ENCODE peak calls at places on chromosomes 4 and X, in eight cellular contexts. I is foreskin fibroblast, E is GM12865, R is H7, G is ascending aorta, W is GM12878, V is adipocyte, X is HCT116. N is an unnamed sample.
A peak's percentile ranks its signal among the peaks of the same experiment; 100 is the strongest.

GRCh38 chr4:149784018-149784417 is 31.6 kb downstream of the IQCM start:
- DNase-seq in I (peak; percentile 39), E (no peak), R (no peak), G (no peak), W (no peak), V (no peak), X (no peak), N (no peak)

GRCh38 chr4:1583051-1583785 is 100.9 kb downstream of the FAM53A start:
- DNase-seq in I (no peak), E (no peak), R (peak; percentile 19), G (no peak), W (no peak), V (no peak), X (no peak), N (no peak)

GRCh38 chr4:152415980-152416379 is 119.9 kb downstream of the FBXW7 start:
- DNase-seq in I (peak; percentile 44), E (no peak), R (no peak), G (no peak), W (no peak), V (peak; percentile 45), X (no peak), N (peak; percentile 3)

GRCh38 chr4:1614854-1615595 is 69.1 kb downstream of the FAM53A start:
- DNase-seq in I (no peak), E (no peak), R (no peak), G (no peak), W (no peak), V (no peak), X (no peak), N (no peak)

GRCh38 chrX:72309297-72310071 is 3.8 kb upstream of the CITED1 start:
- DNase-seq in I (no peak), E (no peak), R (no peak), G (no peak), W (no peak), V (no peak), X (no peak), N (no peak)

GRCh38 chrX:105662248-105662647 is 160.1 kb upstream of the NRK start:
- DNase-seq in I (peak; percentile 36), E (no peak), R (no peak), G (no peak), W (no peak), V (no peak), X (no peak), N (no peak)

GRCh38 chrX:49995795-49996455 is 73.5 kb downstream of the CLCN5 start:
- DNase-seq in I (peak; percentile 3), E (no peak), R (no peak), G (no peak), W (no peak), V (peak; percentile 1), X (no peak), N (no peak)

GRCh38 chr4:39961311-39961877 is 16.3 kb downstream of the PDS5A start:
- DNase-seq in I (no peak), E (no peak), R (no peak), G (no peak), W (no peak), V (no peak), X (no peak), N (no peak)

GRCh38 chr4:44186850-44187246 is 261.8 kb downstream of the KCTD8 start:
- DNase-seq in I (no peak), E (no peak), R (no peak), G (no peak), W (no peak), V (no peak), X (no peak), N (no peak)

GRCh38 chr4:6278801-6279197 is 9.1 kb downstream of the WFS1 start:
- DNase-seq in I (peak; percentile 24), E (peak; percentile 78), R (no peak), G (no peak), W (peak; percentile 42), V (no peak), X (no peak), N (no peak)

GRCh38 chr4:180164799-180165198 is 2078.4 kb upstream of the TENM3 start:
- DNase-seq in I (no peak), E (no peak), R (no peak), G (no peak), W (no peak), V (peak; percentile 55), X (no peak), N (peak; percentile 57)

GRCh38 chrX:13857804-13858203 is 40.9 kb upstream of the GPM6B start:
- DNase-seq in I (no peak), E (no peak), R (no peak), G (no peak), W (no peak), V (no peak), X (no peak), N (no peak)

GRCh38 chrX:47184486-47184885 is 9.1 kb upstream of the UBA1 start:
- DNase-seq in I (no peak), E (no peak), R (no peak), G (no peak), W (no peak), V (no peak), X (no peak), N (no peak)

GRCh38 chr4:163048447-163048846 is 118.2 kb downstream of the NAF1 start:
- DNase-seq in I (peak; percentile 2), E (peak; percentile 47), R (peak; percentile 27), G (no peak), W (no peak), V (peak; percentile 48), X (peak; percentile 34), N (no peak)

GRCh38 chrX:40462797-40463196 is 118.0 kb upstream of the ATP6AP2 start:
- DNase-seq in I (no peak), E (no peak), R (no peak), G (no peak), W (no peak), V (no peak), X (no peak), N (no peak)
- H3K4me3 ChIP-seq in I (no peak overlapping the region), E (no peak overlapping the region), R (no peak overlapping the region), G (no peak overlapping the region), W (no peak overlapping the region), V (no peak overlapping the region), X (no peak overlapping the region), N (no peak overlapping the region)

GRCh38 chr4:76198411-76199237 is 15.0 kb downstream of the SCARB2 start:
- DNase-seq in I (peak; percentile 89), E (peak; percentile 95), R (no peak), G (no peak), W (peak; percentile 87), V (peak; percentile 83), X (no peak), N (peak; percentile 72)

GRCh38 chr4:76197971-76198410 is 15.6 kb downstream of the SCARB2 start:
- DNase-seq in I (peak; percentile 70), E (peak; percentile 57), R (no peak), G (no peak), W (no peak), V (peak; percentile 74), X (no peak), N (peak; percentile 32)

GRCh38 chr4:76197001-76197743 is 16.5 kb downstream of the SCARB2 start:
- DNase-seq in I (peak; percentile 51), E (peak; percentile 44), R (no peak), G (no peak), W (no peak), V (peak; percentile 34), X (no peak), N (no peak)

GRCh38 chr4:76200771-76201224 is 12.8 kb downstream of the SCARB2 start:
- DNase-seq in I (no peak), E (peak; percentile 18), R (no peak), G (no peak), W (no peak), V (no peak), X (no peak), N (no peak)

DNA sequence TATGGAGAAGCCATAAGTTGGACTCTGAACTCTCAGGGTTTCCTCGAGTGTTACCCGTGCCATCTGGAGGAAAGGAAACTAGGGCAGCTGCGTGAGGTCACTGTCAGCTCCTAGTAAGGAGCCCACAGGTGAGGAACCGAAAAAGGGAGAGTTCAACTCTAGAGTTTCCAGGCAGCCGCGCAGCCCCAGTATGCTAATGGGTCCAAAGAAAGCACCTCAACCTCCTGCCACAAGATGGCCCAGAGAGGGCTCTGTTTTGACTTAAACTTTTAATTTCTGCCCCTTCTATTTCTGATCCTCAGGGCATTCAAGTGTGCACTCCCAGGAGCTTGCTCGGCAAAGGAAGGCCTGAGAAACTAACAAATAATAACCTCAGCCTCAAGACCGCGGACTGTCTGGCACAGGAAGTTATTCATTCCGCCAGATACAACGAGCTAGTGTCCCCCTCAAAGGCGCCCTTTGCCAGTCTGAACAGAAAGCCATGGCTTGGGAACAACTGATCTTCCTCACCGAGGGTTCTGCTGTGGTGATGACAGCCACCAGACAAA is 13.9 kb downstream of the SCARB2 start:
- DNase-seq in I (no peak), E (peak; percentile 95), R (peak; percentile 35), G (no peak), W (peak; percentile 81), V (no peak), X (no peak), N (no peak)
- H3K4me3 ChIP-seq in I (no peak overlapping the region), E (peak overlapping the region; percentile 38), R (no peak overlapping the region), G (no peak overlapping the region), W (peak overlapping the region; percentile 44), V (no peak overlapping the region), X (no peak overlapping the region), N (no peak overlapping the region)

GRCh38 chr4:19195696-19196095 is 1056.0 kb upstream of the SLIT2 start:
- DNase-seq in I (no peak), E (no peak), R (peak; percentile 2), G (no peak), W (no peak), V (no peak), X (no peak), N (no peak)

GRCh38 chr4:19193274-19193962 is 1058.3 kb upstream of the SLIT2 start:
- DNase-seq in I (no peak), E (no peak), R (no peak), G (no peak), W (no peak), V (no peak), X (no peak), N (no peak)

GRCh38 chr4:19194672-19195071 is 1057.0 kb upstream of the SLIT2 start:
- DNase-seq in I (no peak), E (no peak), R (peak; percentile 1), G (no peak), W (no peak), V (no peak), X (no peak), N (no peak)
- H3K4me3 ChIP-seq in I (no peak overlapping the region), E (no peak overlapping the region), R (no peak overlapping the region), G (no peak overlapping the region), W (no peak overlapping the region), V (no peak overlapping the region), X (no peak overlapping the region), N (no peak overlapping the region)

DNA sequence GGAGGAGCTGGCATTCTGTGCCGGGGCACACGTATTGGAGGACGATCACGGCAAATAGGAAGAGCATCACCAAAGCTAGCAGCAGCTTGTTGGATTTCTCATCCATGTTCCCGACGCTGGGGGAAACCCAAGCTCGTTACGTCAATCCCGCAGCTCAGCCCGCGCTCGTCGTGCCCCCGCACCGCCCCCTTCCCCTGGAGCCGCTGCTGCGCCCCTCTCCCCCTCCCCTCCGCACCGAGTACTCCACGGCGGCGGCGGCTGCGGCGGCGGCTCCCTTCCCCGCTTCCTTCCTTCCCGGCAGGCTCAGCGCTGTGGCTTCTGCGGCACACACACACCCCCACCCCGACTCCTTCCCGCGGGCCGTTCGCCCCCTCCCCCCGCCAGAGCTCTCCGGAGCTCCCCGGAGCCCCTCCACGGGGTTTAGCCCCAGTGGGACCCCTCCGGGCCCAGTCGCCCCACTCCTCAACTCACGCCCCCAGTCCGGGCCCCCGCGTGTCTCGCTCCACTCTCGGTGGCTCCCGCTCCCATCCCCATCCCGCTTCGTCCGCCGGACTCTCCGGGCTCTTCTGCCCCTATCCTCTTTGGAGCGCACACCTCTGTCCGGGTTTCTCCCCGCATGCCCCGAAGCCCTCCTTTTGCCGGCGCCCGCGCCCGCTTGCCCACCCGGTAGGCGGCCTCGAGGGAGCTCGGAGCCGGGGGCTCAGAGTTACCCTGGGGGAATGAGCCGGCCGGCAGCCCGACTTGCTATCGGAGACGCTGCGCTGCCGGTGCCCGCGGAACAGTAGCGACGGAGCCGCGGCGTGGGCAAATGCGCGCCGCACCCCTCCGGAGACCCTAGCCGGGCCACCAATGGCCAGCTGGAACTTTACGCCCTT is 981 bp downstream of the HS6ST2 start:
- DNase-seq in I (peak; percentile 4), E (no peak), R (peak; percentile 88), G (no peak), W (no peak), V (peak; percentile 25), X (no peak), N (no peak)
- H3K4me3 ChIP-seq in I (no peak overlapping the region), E (no peak overlapping the region), R (peak overlapping the region; percentile 72), G (peak overlapping the region; percentile 32), W (no peak overlapping the region), V (peak overlapping the region; percentile 47), X (peak overlapping the region; percentile 64), N (no peak overlapping the region)